ENCODE peak calls at places on chromosomes 7 and 10, in eight cellular contexts. S, N, A, D, F, H, T and J are unnamed samples. For H3K9me3, the result is how much of the 10 kb centered on the place peaks cover.

GRCh38 chr10:84429926-84430520 is 101.6 kb downstream of the CCSER2 start:
- DNase-seq in H (peak), T (no peak), A (peak), F (peak), N (peak), S (peak), D (peak), J (peak)

GRCh38 chr7:143896667-143897066 is 5.3 kb downstream of the TCAF1 start:
- DNase-seq in H (no peak), S (no peak), F (no peak), D (no peak), T (no peak), A (no peak), N (no peak), J (no peak)

GRCh38 chr7:80830584-80831319 is 88.1 kb downstream of the SEMA3C start:
- DNase-seq in H (no peak), A (no peak), N (no peak), S (no peak), F (no peak), D (no peak), T (no peak), J (no peak)

GRCh38 chr10:62085821-62086220 is 182.8 kb downstream of the RTKN2 start:
- DNase-seq in N (no peak), F (no peak), A (no peak), T (no peak), H (no peak), S (no peak), D (no peak), J (no peak)

GRCh38 chr10:14063531-14064317 is 267.0 kb downstream of the FRMD4A start:
- DNase-seq in D (no peak), T (no peak), F (no peak), H (peak), N (peak), A (no peak), S (no peak), J (peak)

GRCh38 chr10:50885097-50885859 is at the start of gene A1CF:
- DNase-seq in F (no peak), N (no peak), D (no peak), T (no peak), A (no peak), H (no peak), S (no peak), J (no peak)

GRCh38 chr10:5234106-5234877 is 37.7 kb downstream of the AKR1C4 start:
- DNase-seq in D (no peak), H (peak), S (peak), T (no peak), N (no peak), A (peak), F (no peak), J (peak)

GRCh38 chr10:61257956-61258496 is 195.2 kb downstream of the TMEM26 start:
- DNase-seq in S (no peak), A (no peak), T (no peak), N (no peak), H (peak), D (no peak), F (no peak), J (no peak)

GRCh38 chr10:97924678-97925077 is 75.0 kb downstream of the GOLGA7B start:
- DNase-seq in A (no peak), F (no peak), S (no peak), T (no peak), H (no peak), N (no peak), D (no peak), J (no peak)

GRCh38 chr7:71661671-71662224 is 529.8 kb downstream of the GALNT17 start:
- DNase-seq in H (no peak), A (no peak), D (no peak), F (no peak), T (no peak), S (no peak), N (no peak), J (no peak)

GRCh38 chr10:74991435-74991834 is 120.0 kb upstream of the SAMD8 start:
- DNase-seq in T (no peak), A (peak), D (no peak), H (no peak), S (no peak), N (no peak), F (peak), J (no peak)

GRCh38 chr7:119720541-119720940 is 552.4 kb upstream of the KCND2 start:
- DNase-seq in A (peak), D (no peak), H (peak), T (no peak), S (no peak), N (no peak), F (no peak), J (no peak)

GRCh38 chr7:46972205-46972604 is 609.7 kb downstream of the TNS3 start:
- DNase-seq in T (no peak), F (no peak), N (no peak), S (no peak), D (no peak), A (peak), H (peak), J (no peak)

GRCh38 chr7:104530243-104530642 is 201.8 kb downstream of the LHFPL3 start:
- DNase-seq in H (no peak), A (no peak), F (no peak), S (no peak), D (no peak), N (no peak), T (no peak), J (no peak)
- H3K4me3 ChIP-seq in H (no peak), A (no peak), F (no peak), S (no peak), D (no peak), N (no peak), T (no peak), J (no peak)

DNA sequence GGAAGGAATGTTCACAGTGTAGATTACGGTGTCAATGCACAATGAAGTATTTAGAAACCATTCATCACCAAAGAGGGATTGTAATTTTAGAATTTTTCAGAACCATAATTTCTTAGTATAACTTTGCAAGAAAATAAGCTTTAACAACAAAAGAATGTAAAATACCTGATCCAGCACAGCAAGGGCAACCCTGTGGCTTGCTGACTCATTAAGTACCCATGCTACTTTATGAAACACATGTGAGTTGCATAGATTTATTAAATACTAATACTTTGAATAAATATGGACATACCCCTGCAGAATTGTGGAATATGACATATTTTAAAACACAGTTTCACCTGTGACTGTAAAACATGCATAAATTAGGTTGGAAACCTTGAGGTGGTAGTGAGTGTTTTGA is 281.3 kb downstream of the ZNF248 start:
- DNase-seq in H (no peak), A (no peak), S (no peak), T (no peak), F (no peak), D (no peak), N (no peak), J (no peak)
- H3K9me3 ChIP-seq in H (under half), A (under half), S (under half), T (under half), F (under half), D (under half), N (under half), J (under half)

GRCh38 chr10:47408606-47409005 is 24.5 kb upstream of the ZNF488 start:
- DNase-seq in N (no peak), H (no peak), D (no peak), S (no peak), T (no peak), A (no peak), F (no peak), J (no peak)

GRCh38 chr10:47405829-47406547 is 21.9 kb upstream of the ZNF488 start:
- DNase-seq in T (peak), S (no peak), N (peak), D (no peak), H (no peak), A (no peak), F (no peak), J (no peak)

GRCh38 chr10:47406548-47406869 is 22.4 kb upstream of the ZNF488 start:
- DNase-seq in N (peak), A (no peak), F (no peak), T (peak), H (no peak), S (no peak), D (no peak), J (no peak)

GRCh38 chr10:47404937-47405336 is 20.8 kb upstream of the ZNF488 start:
- DNase-seq in T (no peak), N (no peak), A (no peak), D (no peak), H (no peak), F (no peak), S (no peak), J (no peak)

DNA sequence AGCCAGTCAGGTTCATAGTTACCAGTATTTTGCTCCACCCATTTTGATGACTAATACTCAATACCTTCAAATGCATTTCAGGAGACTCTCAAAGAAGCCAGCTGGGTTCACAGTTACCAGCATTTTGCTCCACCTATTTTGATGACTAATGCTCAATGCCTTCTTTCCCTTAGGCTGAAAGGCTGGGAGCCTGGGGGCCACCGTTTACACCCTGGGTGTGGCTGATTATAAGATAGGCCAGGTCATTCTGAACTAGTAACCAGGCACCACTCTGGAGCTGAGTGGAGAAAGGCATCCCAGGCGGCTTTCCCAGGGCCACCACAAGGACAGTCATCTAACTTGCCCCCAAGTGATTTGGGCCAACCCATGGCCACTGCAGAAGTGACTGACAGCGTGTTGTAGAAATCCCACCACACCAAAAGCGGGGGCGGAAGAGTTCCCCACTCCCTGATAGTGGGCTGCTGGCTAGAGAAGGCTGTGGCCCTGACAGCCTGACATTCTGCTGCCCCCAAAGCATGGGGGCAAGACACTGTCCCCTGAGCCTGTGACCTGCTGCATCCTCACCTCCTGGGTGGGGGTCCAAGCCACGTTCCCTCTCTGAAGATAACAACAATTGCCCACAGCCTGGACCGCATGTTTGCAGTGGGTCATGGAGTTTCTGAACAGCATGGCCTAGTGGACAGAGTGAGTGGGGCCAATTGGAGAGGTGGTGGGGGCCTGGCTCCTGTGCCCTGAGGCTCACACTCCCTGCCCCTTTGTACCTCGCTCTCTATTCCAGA is 23.0 kb upstream of the ZNF488 start:
- DNase-seq in S (no peak), N (peak), F (no peak), A (no peak), D (no peak), T (no peak), H (peak), J (no peak)
- H3K4me3 ChIP-seq in S (no peak), N (no peak), F (no peak), A (no peak), D (no peak), T (no peak), H (no peak), J (no peak)

GRCh38 chr7:37984775-37985390 is 64.4 kb downstream of the EPDR1 start:
- DNase-seq in T (no peak), S (no peak), N (no peak), F (no peak), H (no peak), D (no peak), A (no peak), J (no peak)
- H3K9me3 ChIP-seq in T (under half), S (under half), N (under half), F (under half), H (under half), D (under half), A (under half), J (under half)

GRCh38 chr10:35228058-35228457 is 101.4 kb downstream of the CREM start:
- DNase-seq in A (no peak), T (no peak), N (no peak), S (no peak), H (no peak), D (no peak), F (no peak), J (no peak)
- H3K4me3 ChIP-seq in A (no peak), T (no peak), N (no peak), S (no peak), H (no peak), D (no peak), F (no peak), J (no peak)

GRCh38 chr7:258476-259190 is 31.3 kb upstream of the FOXL3 start:
- DNase-seq in S (no peak), D (no peak), F (no peak), H (no peak), N (no peak), A (no peak), T (peak), J (no peak)

GRCh38 chr7:256461-256940 is 33.5 kb upstream of the FOXL3 start:
- DNase-seq in F (no peak), S (no peak), N (peak), T (peak), D (no peak), A (no peak), H (no peak), J (no peak)

GRCh38 chr7:256981-257646 is 32.9 kb upstream of the FOXL3 start:
- DNase-seq in A (no peak), S (no peak), D (no peak), H (no peak), T (peak), N (peak), F (no peak), J (no peak)

GRCh38 chr7:259191-259505 is 30.8 kb upstream of the FOXL3 start:
- DNase-seq in D (no peak), T (peak), H (no peak), A (no peak), F (no peak), S (no peak), N (peak), J (no peak)

GRCh38 chr7:257647-257992 is 32.4 kb upstream of the FOXL3 start:
- DNase-seq in A (no peak), F (no peak), D (no peak), N (no peak), S (no peak), H (no peak), T (no peak), J (no peak)
- H3K9me3 ChIP-seq in A (under half), F (under half), D (under half), N (under half), S (under half), H (under half), T (under half), J (under half)

GRCh38 chr7:100017300-100017699 is 1.9 kb downstream of the ZKSCAN1 start:
- DNase-seq in F (no peak), H (no peak), N (peak), T (no peak), A (no peak), S (peak), D (no peak), J (no peak)
- H3K4me3 ChIP-seq in F (no peak), H (peak), N (no peak), T (peak), A (no peak), S (no peak), D (no peak), J (no peak)

GRCh38 chr7:158075633-158076001 is 512.0 kb downstream of the PTPRN2 start:
- DNase-seq in F (no peak), A (no peak), N (peak), D (no peak), T (no peak), S (peak), H (no peak), J (no peak)
- H3K9me3 ChIP-seq in F (under half), A (under half), N (under half), D (under half), T (under half), S (under half), H (under half), J (under half)

GRCh38 chr7:234712-235553 is 42.6 kb downstream of the FAM20C start:
- DNase-seq in H (peak), T (no peak), A (no peak), N (peak), F (no peak), D (no peak), S (peak), J (no peak)
- H3K4me3 ChIP-seq in H (peak), T (peak), A (no peak), N (peak), F (no peak), D (no peak), S (no peak), J (no peak)

GRCh38 chr7:158507917-158508316 is 79.7 kb downstream of the PTPRN2 start:
- DNase-seq in T (no peak), H (no peak), A (no peak), N (no peak), F (no peak), S (no peak), D (no peak), J (no peak)

GRCh38 chr7:158502068-158502750 is 85.4 kb downstream of the PTPRN2 start:
- DNase-seq in N (no peak), D (no peak), T (no peak), H (no peak), A (no peak), S (no peak), F (no peak), J (no peak)

GRCh38 chr7:158506626-158507025 is 81.0 kb downstream of the PTPRN2 start:
- DNase-seq in A (no peak), S (no peak), D (no peak), N (no peak), H (no peak), F (no peak), T (no peak), J (no peak)

GRCh38 chr7:158508802-158509385 is 78.7 kb downstream of the PTPRN2 start:
- DNase-seq in N (no peak), F (no peak), D (peak), A (no peak), H (no peak), S (no peak), T (no peak), J (no peak)

DNA sequence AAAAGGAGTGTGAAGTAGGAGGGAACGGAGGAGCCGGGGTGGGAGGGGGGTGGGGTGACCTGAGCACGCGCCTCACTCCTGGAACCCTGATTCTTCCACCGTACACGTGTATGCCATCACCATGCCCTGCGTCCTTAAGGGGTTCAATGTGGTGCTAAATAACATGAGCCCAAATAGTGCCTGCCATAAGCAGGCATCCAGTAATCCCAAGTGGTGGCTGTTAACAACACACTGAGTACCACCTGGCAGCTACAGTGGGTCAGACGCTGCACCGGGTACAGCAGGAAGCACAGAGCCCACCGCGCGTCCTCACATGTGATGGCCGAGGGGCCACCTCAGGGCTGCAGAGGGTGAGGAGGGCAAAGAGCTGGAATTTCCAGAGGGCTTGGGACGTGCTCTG is 81.9 kb downstream of the PTPRN2 start:
- DNase-seq in T (no peak), F (no peak), S (no peak), N (no peak), A (no peak), D (no peak), H (no peak), J (no peak)
- H3K9me3 ChIP-seq in T (under half), F (under half), S (under half), N (under half), A (under half), D (under half), H (under half), J (under half)